ENCODE peak calls at places on chromosomes 13 and 19, in five cellular contexts. O, P, N, X and C are unnamed samples.

GRCh38 chr13:110485604-110486003 is 75.9 kb downstream of the RAB20 start:
- DNase-seq in O (no peak), P (peak), N (no peak), X (peak), C (no peak)

GRCh38 chr19:948842-949496 is 23.1 kb downstream of the ARID3A start:
- DNase-seq in O (peak), P (no peak), N (no peak), X (no peak), C (no peak)

GRCh38 chr13:99308481-99309087 is 1.4 kb upstream of the GPR183 start:
- DNase-seq in O (no peak), P (no peak), N (no peak), X (no peak), C (peak)

GRCh38 chr13:110346661-110347067 is 39.6 kb downstream of the COL4A2 start:
- DNase-seq in O (no peak), P (no peak), N (peak), X (no peak), C (peak)

GRCh38 chr19:38699027-38699346 is 45.3 kb downstream of the CAPN12 start:
- DNase-seq in O (no peak), P (no peak), N (no peak), X (no peak), C (no peak)

GRCh38 chr19:19259741-19260140 is 13.4 kb downstream of the TM6SF2 start:
- DNase-seq in O (no peak), P (peak), N (peak), X (peak), C (peak)

GRCh38 chr19:7550987-7551761 is 15.7 kb downstream of the PNPLA6 start:
- DNase-seq in O (peak), P (peak), N (peak), X (peak), C (peak)

GRCh38 chr13:59488436-59488835 is 675.3 kb downstream of the DIAPH3 start:
- DNase-seq in O (no peak), P (no peak), N (peak), X (no peak), C (no peak)

GRCh38 chr13:39498471-39499114 is 104.4 kb downstream of the LHFPL6 start:
- DNase-seq in O (no peak), P (peak), N (no peak), X (peak), C (no peak)

GRCh38 chr13:40181203-40181845 is 485.1 kb downstream of the FOXO1 start:
- DNase-seq in O (peak), P (no peak), N (peak), X (no peak), C (peak)

GRCh38 chr13:50915562-50915961 is 6.0 kb downstream of the RNASEH2B start:
- DNase-seq in O (no peak), P (peak), N (no peak), X (peak), C (no peak)

GRCh38 chr13:100860866-100861265 is 186.3 kb upstream of the TMTC4 start:
- DNase-seq in O (no peak), P (no peak), N (no peak), X (no peak), C (peak)

GRCh38 chr13:70107125-70107497 is 515 bp upstream of the ATXN8OS start:
- DNase-seq in O (no peak), P (no peak), N (no peak), X (peak), C (no peak)

GRCh38 chr13:102402292-102402691 is 444 bp upstream of the FGF14 start:
- DNase-seq in O (peak), P (peak), N (no peak), X (peak), C (peak)

GRCh38 chr13:71867101-71867814 is at the start of gene DACH1:
- DNase-seq in O (peak), P (peak), N (peak), X (peak), C (peak)

GRCh38 chr19:46349311-46349993 is 2.6 kb downstream of the PPP5C start:
- DNase-seq in O (no peak), P (no peak), N (no peak), X (no peak), C (no peak)

GRCh38 chr13:72390909-72391308 is 336.5 kb downstream of the MZT1 start:
- DNase-seq in O (no peak), P (no peak), N (peak), X (no peak), C (no peak)

GRCh38 chr13:76875256-76875655 is 10.9 kb downstream of the KCTD12 start:
- DNase-seq in O (no peak), P (no peak), N (no peak), X (no peak), C (no peak)

GRCh38 chr13:38824342-38824741 is 137.5 kb downstream of the FREM2 start:
- DNase-seq in O (no peak), P (peak), N (no peak), X (no peak), C (no peak)

GRCh38 chr19:11538232-11539036 is at the start of gene CNN1:
- DNase-seq in O (peak), P (peak), N (no peak), X (peak), C (peak)

GRCh38 chr19:56174086-56174485 is 1.7 kb upstream of the GALP start:
- DNase-seq in O (no peak), P (no peak), N (no peak), X (peak), C (no peak)

DNA sequence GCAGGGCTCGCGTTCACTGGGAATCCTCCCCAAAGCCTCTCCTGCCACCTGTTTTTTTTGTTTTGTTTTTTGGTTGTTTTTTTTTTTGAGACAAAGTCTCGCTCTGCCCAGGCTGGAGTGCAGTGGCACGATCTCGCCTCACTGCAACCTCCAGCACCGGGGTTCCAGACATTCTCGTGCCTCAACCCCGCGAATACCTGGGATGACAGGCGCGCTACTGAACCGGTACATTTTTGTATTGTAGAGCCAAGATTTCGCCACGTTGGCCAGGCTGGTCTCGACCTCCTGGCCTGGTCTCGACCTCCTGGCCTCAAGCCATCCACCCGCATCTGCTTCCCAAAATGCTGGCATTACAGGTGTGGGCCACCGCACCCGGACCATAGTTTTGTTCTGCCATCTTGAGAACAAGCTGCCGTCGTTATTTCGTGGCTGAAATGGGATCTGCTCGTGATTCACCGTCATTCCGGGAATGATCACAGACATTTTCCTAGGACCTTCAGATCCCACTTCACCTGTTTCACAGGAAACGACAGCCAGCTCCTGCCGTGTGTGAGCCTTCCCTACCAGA is 46.8 kb downstream of the OXGR1 start:
- DNase-seq in O (no peak), P (no peak), N (no peak), X (no peak), C (no peak)
- TF ChIP-seq EZH2phosphoT487 in O (no peak), P (no peak), N (no peak), X (no peak), C (no peak)

GRCh38 chr13:35392768-35393167 is 83.7 kb downstream of the MAB21L1 start:
- DNase-seq in O (no peak), P (no peak), N (no peak), X (no peak), C (no peak)
- TF ChIP-seq EZH2 in O (no peak), P (no peak), N (no peak), X (no peak), C (no peak)

GRCh38 chr13:32837973-32838940 is 178.0 kb upstream of the KL start:
- DNase-seq in O (no peak), P (peak), N (no peak), X (peak), C (no peak)

GRCh38 chr13:32837307-32837972 is 178.8 kb upstream of the KL start:
- DNase-seq in O (no peak), P (no peak), N (peak), X (no peak), C (no peak)

GRCh38 chr13:32838985-32839384 is 177.2 kb upstream of the KL start:
- DNase-seq in O (peak), P (no peak), N (peak), X (no peak), C (no peak)

GRCh38 chr13:32840840-32841713 is 175.1 kb upstream of the KL start:
- DNase-seq in O (no peak), P (no peak), N (no peak), X (no peak), C (no peak)

DNA sequence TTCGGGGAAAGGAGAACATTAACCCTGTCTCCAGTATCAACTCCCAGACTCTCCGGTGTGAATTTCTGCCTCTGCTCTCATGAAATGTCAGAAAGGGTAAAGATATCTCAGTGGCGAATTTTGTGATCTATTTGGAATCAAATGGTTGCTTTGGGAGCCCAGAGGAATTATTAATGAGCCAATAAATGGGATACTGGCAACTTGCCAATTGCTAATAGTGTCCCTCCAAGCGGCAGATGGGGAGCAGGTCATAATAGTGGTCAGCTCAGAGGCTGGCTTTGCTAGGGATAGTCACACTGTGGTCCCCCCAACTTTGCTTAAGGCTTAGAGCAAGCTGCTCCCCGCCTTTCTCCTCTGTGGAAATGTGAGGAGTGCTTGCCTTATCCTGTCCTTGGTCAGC is 176.1 kb upstream of the KL start:
- DNase-seq in O (no peak), P (no peak), N (no peak), X (no peak), C (no peak)
- TF ChIP-seq EZH2phosphoT487 in O (no peak), P (no peak), N (no peak), X (no peak), C (no peak)

GRCh38 chr13:112061367-112062046 is 5.4 kb upstream of the SOX1 start:
- DNase-seq in O (no peak), P (peak), N (no peak), X (peak), C (no peak)
- TF ChIP-seq EZH2 in O (peak), P (peak), N (no peak), X (peak), C (no peak)

GRCh38 chr19:29579308-29579910 is 26.7 kb upstream of the POP4 start:
- DNase-seq in O (no peak), P (no peak), N (no peak), X (no peak), C (no peak)
- TF ChIP-seq EZH2phosphoT487 in O (no peak), P (no peak), N (no peak), X (no peak), C (no peak)

GRCh38 chr19:50818859-50819472 is 4.6 kb downstream of the KLK1 start:
- DNase-seq in O (no peak), P (no peak), N (no peak), X (no peak), C (no peak)

GRCh38 chr19:50820549-50821247 is 2.9 kb downstream of the KLK1 start:
- DNase-seq in O (peak), P (peak), N (no peak), X (no peak), C (no peak)

GRCh38 chr19:50819636-50820035 is 4.0 kb downstream of the KLK1 start:
- DNase-seq in O (no peak), P (no peak), N (no peak), X (no peak), C (no peak)

GRCh38 chr19:50821248-50821612 is 2.4 kb downstream of the KLK1 start:
- DNase-seq in O (no peak), P (no peak), N (no peak), X (no peak), C (no peak)

GRCh38 chr19:50820086-50820485 is 3.5 kb downstream of the KLK1 start:
- DNase-seq in O (no peak), P (no peak), N (no peak), X (no peak), C (no peak)
- TF ChIP-seq EZH2 in O (no peak), P (peak), N (no peak), X (peak), C (no peak)

GRCh38 chr13:31896427-31896826 is 135.1 kb upstream of the FRY start:
- DNase-seq in O (no peak), P (no peak), N (no peak), X (peak), C (peak)
- TF ChIP-seq EZH2phosphoT487 in O (no peak), P (no peak), N (no peak), X (no peak), C (no peak)

GRCh38 chr13:94711561-94712286 is 621 bp downstream of the SOX21 start:
- DNase-seq in O (peak), P (peak), N (peak), X (peak), C (peak)

GRCh38 chr13:94712287-94712811 is at the start of gene SOX21:
- DNase-seq in O (no peak), P (peak), N (peak), X (peak), C (peak)

GRCh38 chr13:94710881-94711560 is 1.3 kb downstream of the SOX21 start:
- DNase-seq in O (peak), P (peak), N (peak), X (peak), C (peak)

GRCh38 chr13:94713556-94714182 is 1.3 kb upstream of the SOX21 start:
- DNase-seq in O (no peak), P (peak), N (no peak), X (no peak), C (no peak)

DNA sequence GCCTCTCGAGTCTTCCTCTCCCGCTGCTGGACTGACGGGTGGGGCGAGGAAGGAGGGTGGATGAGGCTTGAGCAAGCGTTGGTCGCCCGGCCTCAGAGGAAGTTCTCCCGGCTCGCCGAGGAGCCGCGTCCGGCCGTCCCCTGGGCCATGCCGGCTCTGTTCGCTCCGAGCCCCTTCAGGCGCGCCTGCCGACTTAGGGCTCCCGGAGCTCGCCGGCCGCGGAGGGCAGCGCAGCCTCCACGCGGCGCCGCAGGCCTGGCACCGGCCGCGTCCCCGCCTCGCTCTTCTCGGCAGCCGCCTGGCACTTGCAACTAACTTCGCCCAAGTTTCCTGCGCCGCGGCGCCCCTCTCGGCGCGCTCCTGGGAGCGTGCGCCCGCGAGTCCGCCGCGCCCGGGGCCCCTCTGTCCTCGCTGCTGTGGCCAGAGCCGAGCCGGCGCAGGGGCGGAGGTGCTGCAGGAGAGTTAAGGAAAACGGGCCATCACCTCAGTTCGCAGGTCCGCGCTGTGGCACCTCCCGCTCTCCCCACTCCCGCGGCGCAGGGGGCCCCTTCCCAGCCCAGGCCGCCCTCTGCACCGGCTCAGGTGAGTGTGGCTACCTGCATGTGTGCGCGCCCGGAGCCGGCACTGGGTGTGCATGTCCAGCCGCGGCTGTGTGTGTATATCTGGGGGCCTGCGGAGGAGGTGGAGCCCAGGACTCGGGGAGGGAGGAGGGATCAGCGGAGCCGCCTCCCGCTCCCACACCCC is 639 bp upstream of the SOX21 start:
- DNase-seq in O (peak), P (peak), N (peak), X (peak), C (peak)
- TF ChIP-seq EZH2 in O (no peak), P (peak), N (no peak), X (no peak), C (no peak)

DNA sequence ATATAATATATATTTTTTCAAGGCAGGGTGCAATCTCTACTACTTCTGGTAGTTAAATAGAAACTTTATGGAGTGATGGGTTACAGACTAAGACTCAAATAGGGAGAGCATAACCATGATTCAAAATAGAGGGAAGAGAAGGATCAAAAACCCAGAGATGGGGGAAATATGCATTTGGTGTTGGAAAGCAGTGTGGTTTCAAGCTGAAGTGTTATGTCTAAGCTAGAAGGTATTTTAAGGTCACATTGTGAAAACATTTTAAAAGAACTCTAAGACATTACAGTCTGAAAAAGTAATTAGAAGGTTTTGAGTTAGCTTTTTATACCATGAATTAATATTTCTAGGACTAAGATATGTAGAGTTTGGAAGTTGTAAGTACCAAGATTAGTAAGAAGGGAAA is 2741.4 kb downstream of the PCDH9 start:
- DNase-seq in O (no peak), P (no peak), N (no peak), X (no peak), C (no peak)
- TF ChIP-seq EZH2phosphoT487 in O (no peak), P (no peak), N (no peak), X (no peak), C (no peak)